ENCODE peak calls at places on chromosomes 16 and 17, in seven cellular contexts. W is tibial artery, F is fibroblast of lung, Q is choroid plexus epithelial cell, E is vagina, G is stomach, R is colonic mucosa. S is an unnamed sample.

GRCh38 chr17:56486732-56487131 is 106.8 kb upstream of the NOG start:
- DNase-seq in W (no peak), E (no peak), G (no peak), R (no peak), F (no peak), Q (no peak), S (no peak)

GRCh38 chr16:53912155-53912554 is 208.2 kb downstream of the FTO start:
- DNase-seq in Q (no peak), W (no peak), G (no peak), E (no peak), R (no peak), F (no peak), S (peak)

GRCh38 chr17:69246726-69247375 is 18.2 kb upstream of the ABCA10 start:
- DNase-seq in E (no peak), F (peak), W (no peak), Q (peak), G (no peak), R (no peak), S (peak)

GRCh38 chr17:9363440-9364350 is 211.9 kb downstream of the STX8 start:
- DNase-seq in E (peak), W (no peak), R (no peak), G (no peak), F (peak), Q (peak), S (peak)

GRCh38 chr16:68491576-68491950 is 43.3 kb upstream of the SMPD3 start:
- DNase-seq in W (no peak), Q (no peak), E (no peak), F (no peak), G (no peak), R (no peak), S (no peak)

GRCh38 chr17:38325221-38325851 is 18.4 kb downstream of the GPR179 start:
- DNase-seq in W (no peak), E (no peak), Q (peak), G (no peak), R (no peak), F (peak), S (no peak)

GRCh38 chr17:76090517-76091135 is 11.6 kb downstream of the ZACN start:
- DNase-seq in Q (no peak), E (no peak), G (no peak), W (no peak), R (peak), F (no peak), S (no peak)

GRCh38 chr16:10325783-10326543 is 59.9 kb upstream of the ATF7IP2 start:
- DNase-seq in F (no peak), W (no peak), R (no peak), E (no peak), Q (no peak), G (no peak), S (no peak)

GRCh38 chr16:84184775-84185174 is 2.1 kb downstream of the TAF1C start:
- DNase-seq in Q (no peak), E (peak), W (no peak), R (no peak), F (no peak), G (no peak), S (no peak)

GRCh38 chr17:21005367-21005766 is 37.4 kb downstream of the USP22 start:
- DNase-seq in G (no peak), Q (no peak), W (no peak), R (no peak), F (no peak), E (no peak), S (no peak)

GRCh38 chr16:2160915-2161551 is 5.5 kb downstream of the TRAF7 start:
- DNase-seq in E (no peak), F (peak), G (peak), R (peak), Q (peak), W (no peak), S (peak)

GRCh38 chr17:6853764-6854442 is 22.4 kb upstream of the TEKT1 start:
- DNase-seq in W (no peak), E (no peak), G (no peak), R (no peak), F (no peak), Q (peak), S (no peak)

DNA sequence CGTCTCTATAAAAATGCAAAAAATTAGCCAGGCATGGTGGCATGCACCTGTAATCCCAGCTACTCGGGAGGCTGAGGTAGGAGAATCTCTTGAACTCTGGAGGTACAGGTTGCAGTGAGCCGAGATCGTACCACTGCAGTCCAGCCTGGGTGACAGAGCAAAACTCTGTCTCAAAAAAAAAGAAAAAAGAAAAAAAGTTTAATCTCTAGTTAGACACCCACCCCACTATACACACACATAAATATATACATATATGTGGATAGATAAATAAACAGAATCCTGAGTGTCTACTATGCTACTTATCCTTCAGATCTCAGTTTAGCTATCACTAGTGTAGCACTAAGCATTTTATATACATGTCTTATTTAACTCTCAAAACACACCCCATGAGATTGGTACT is 18.7 kb downstream of the ITGAL start:
- DNase-seq in Q (no peak), G (no peak), F (no peak), W (no peak), R (no peak), E (no peak), S (no peak)
- TF ChIP-seq CTCF in Q (no peak), G (no peak), F (no peak), W (no peak), R (no peak), E (no peak), S (no peak)

GRCh38 chr17:16987001-16987829 is 15.3 kb upstream of the TNFRSF13B start:
- DNase-seq in E (no peak), R (no peak), F (no peak), Q (no peak), G (no peak), W (no peak), S (no peak)

GRCh38 chr17:16989230-16989952 is 17.5 kb upstream of the TNFRSF13B start:
- DNase-seq in W (no peak), F (no peak), G (no peak), E (no peak), R (peak), Q (no peak), S (no peak)

GRCh38 chr17:16988749-16989229 is 16.9 kb upstream of the TNFRSF13B start:
- DNase-seq in E (no peak), Q (peak), G (no peak), F (no peak), W (no peak), R (no peak), S (peak)

GRCh38 chr17:16986391-16986790 is 14.5 kb upstream of the TNFRSF13B start:
- DNase-seq in W (no peak), G (no peak), E (no peak), Q (peak), R (no peak), F (no peak), S (peak)

DNA sequence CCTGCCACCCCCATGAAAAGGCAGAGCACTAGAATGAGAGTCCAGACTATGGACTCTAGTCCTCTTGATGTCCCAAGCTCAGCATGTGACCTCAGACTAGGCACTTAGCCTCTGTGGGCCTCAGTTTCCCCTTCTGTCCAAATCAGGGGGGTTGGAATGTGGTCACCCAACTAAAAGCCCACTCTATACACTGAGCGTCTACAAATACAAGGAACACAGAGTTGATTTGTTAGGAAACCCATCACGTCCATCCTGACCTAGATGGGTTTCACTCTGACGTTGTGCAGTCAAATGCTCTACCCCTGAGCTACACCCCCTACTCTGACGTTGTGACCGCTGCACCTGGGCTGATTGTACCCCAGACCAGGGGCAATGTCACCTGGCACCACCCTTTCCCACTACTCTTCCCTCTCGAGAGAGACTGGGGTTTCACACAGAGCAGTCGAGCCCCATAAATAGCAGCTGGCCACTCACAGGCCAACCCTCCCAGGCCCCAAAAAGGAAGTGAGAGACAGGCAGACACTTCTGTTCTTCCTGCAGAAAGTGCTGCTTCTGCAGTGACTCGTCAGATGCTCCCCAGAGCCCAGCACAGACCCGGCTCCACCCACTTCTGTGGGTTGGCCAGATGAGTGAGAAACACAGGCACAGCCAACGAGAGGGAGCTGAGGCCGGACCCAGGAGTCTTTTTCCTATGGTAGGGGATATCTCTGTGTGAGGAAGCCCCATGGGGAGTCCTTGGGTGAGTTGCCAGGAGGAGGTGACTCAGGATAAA is 16.1 kb upstream of the TNFRSF13B start:
- DNase-seq in W (peak), R (peak), G (peak), E (no peak), Q (peak), F (peak), S (peak)
- H3K4me3 ChIP-seq in W (no peak), R (no peak), G (no peak), E (no peak), Q (no peak), F (no peak), S (no peak)

GRCh38 chr17:67624886-67625656 is 92.7 kb upstream of the NOL11 start:
- DNase-seq in F (no peak), G (no peak), Q (no peak), R (no peak), W (no peak), E (no peak), S (no peak)

GRCh38 chr17:67625971-67626370 is 91.8 kb upstream of the NOL11 start:
- DNase-seq in R (no peak), W (no peak), E (no peak), Q (no peak), F (no peak), G (no peak), S (no peak)

GRCh38 chr17:67623767-67624166 is 94.0 kb upstream of the NOL11 start:
- DNase-seq in E (no peak), R (no peak), F (no peak), W (no peak), G (no peak), Q (no peak), S (no peak)

GRCh38 chr17:67629963-67630320 is 87.8 kb upstream of the NOL11 start:
- DNase-seq in Q (peak), F (peak), W (no peak), R (no peak), G (no peak), E (no peak), S (peak)

GRCh38 chr17:67628580-67629013 is 89.1 kb upstream of the NOL11 start:
- DNase-seq in G (peak), Q (peak), W (no peak), E (no peak), R (no peak), F (peak), S (no peak)
- TF ChIP-seq CTCF in G (no peak), Q (peak), W (no peak), E (no peak), R (no peak), F (peak), S (peak)

DNA sequence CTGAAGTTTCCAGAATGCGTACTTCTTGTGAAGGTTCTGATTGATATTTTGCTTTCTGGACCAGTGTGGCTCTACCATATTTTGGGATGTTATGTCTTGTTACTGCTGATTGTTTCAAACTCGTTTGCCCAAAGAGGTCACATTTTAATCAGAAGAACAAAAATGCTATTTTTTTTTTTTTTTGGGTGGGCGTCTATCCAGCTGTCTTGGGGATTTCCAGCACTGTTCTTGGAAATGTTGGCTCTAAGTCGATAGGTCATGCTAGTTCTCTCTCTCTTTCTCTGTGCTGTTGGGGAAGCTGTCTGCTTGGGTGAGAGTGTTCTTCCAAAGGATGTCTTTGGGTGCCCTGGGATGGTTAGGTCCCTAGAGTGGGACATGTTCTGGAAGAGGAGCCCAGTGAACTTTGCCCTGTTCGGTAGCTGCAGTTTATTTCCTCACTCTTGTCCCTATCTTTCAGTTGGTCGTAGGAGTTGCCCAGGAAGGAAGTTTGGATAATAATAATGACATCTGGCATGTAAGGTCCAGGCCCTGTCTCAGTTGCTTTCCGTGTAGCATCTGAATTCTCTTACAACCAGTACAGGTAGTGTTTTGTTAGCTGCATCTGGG is 2.9 kb downstream of the IRF8 start:
- DNase-seq in E (no peak), W (no peak), F (no peak), G (no peak), Q (no peak), R (no peak), S (no peak)
- H3K4me3 ChIP-seq in E (no peak), W (no peak), F (no peak), G (peak), Q (no peak), R (no peak), S (no peak)

S was measured in fibroblast of villous mesenchyme.